ENCODE peak calls at places on chromosomes 4 and X, in ten cellular contexts. One of them, this sample, is unnamed.

GRCh38 chrX:110965409-110965808 is 130.6 kb upstream of the PAK3 start:
- DNase-seq in LoVo: no peak
- DNase-seq in stimulated activated CD8-positive, alpha-beta memory T cell treated with anti-CD3 and anti-CD28 coated beads, Interleukin-4, amount 100 ng/mL, for 1 hour: no peak
- DNase-seq in OCI-LY7: no peak
- DNase-seq in C1 segment of cervical spinal cord: no peak
- DNase-seq in adrenal gland: no peak
- DNase-seq in neural crest cell: no peak
- DNase-seq in breast epithelium: no peak
- DNase-seq in left kidney: no peak
- DNase-seq in NCI-H187 treated with DMSO at 0.1 percent for 48 hours: no peak
- DNase-seq in this sample: no peak

GRCh38 chr4:85696661-85697060 is 221.7 kb downstream of the ARHGAP24 start:
- DNase-seq in LoVo: no peak
- DNase-seq in stimulated activated CD8-positive, alpha-beta memory T cell treated with anti-CD3 and anti-CD28 coated beads, Interleukin-4, amount 100 ng/mL, for 1 hour: no peak
- DNase-seq in OCI-LY7: no peak
- DNase-seq in C1 segment of cervical spinal cord: no peak
- DNase-seq in adrenal gland: no peak
- DNase-seq in neural crest cell: no peak
- DNase-seq in breast epithelium: no peak
- DNase-seq in left kidney: no peak
- DNase-seq in NCI-H187 treated with DMSO at 0.1 percent for 48 hours: no peak
- DNase-seq in this sample: no peak

GRCh38 chrX:75957107-75957610 is 172.1 kb upstream of the MAGEE2 start:
- DNase-seq in LoVo: no peak
- DNase-seq in stimulated activated CD8-positive, alpha-beta memory T cell treated with anti-CD3 and anti-CD28 coated beads, Interleukin-4, amount 100 ng/mL, for 1 hour: no peak
- DNase-seq in OCI-LY7: no peak
- DNase-seq in C1 segment of cervical spinal cord: no peak
- DNase-seq in adrenal gland: no peak
- DNase-seq in neural crest cell: no peak
- DNase-seq in breast epithelium: no peak
- DNase-seq in left kidney: no peak
- DNase-seq in NCI-H187 treated with DMSO at 0.1 percent for 48 hours: no peak
- DNase-seq in this sample: no peak

GRCh38 chr4:11397146-11397545 is 31.5 kb downstream of the HS3ST1 start:
- DNase-seq in LoVo: peak; percentile 38
- DNase-seq in stimulated activated CD8-positive, alpha-beta memory T cell treated with anti-CD3 and anti-CD28 coated beads, Interleukin-4, amount 100 ng/mL, for 1 hour: no peak
- DNase-seq in OCI-LY7: no peak
- DNase-seq in C1 segment of cervical spinal cord: no peak
- DNase-seq in adrenal gland: peak; percentile 37
- DNase-seq in neural crest cell: no peak
- DNase-seq in breast epithelium: no peak
- DNase-seq in left kidney: no peak
- DNase-seq in NCI-H187 treated with DMSO at 0.1 percent for 48 hours: no peak
- DNase-seq in this sample: no peak

GRCh38 chrX:10615931-10616780 is 4.2 kb downstream of the MID1 start:
- DNase-seq in LoVo: peak; percentile 53
- DNase-seq in stimulated activated CD8-positive, alpha-beta memory T cell treated with anti-CD3 and anti-CD28 coated beads, Interleukin-4, amount 100 ng/mL, for 1 hour: no peak
- DNase-seq in OCI-LY7: peak; percentile 28
- DNase-seq in C1 segment of cervical spinal cord: peak; percentile 46
- DNase-seq in adrenal gland: peak; percentile 66
- DNase-seq in neural crest cell: no peak
- DNase-seq in breast epithelium: no peak
- DNase-seq in left kidney: peak; percentile 80
- DNase-seq in NCI-H187 treated with DMSO at 0.1 percent for 48 hours: no peak
- DNase-seq in this sample: no peak

GRCh38 chrX:154002215-154002719 is 17.4 kb downstream of the IRAK1 start:
- DNase-seq in LoVo: no peak
- DNase-seq in stimulated activated CD8-positive, alpha-beta memory T cell treated with anti-CD3 and anti-CD28 coated beads, Interleukin-4, amount 100 ng/mL, for 1 hour: no peak
- DNase-seq in OCI-LY7: no peak
- DNase-seq in C1 segment of cervical spinal cord: no peak
- DNase-seq in adrenal gland: peak; percentile 79
- DNase-seq in neural crest cell: no peak
- DNase-seq in breast epithelium: no peak
- DNase-seq in left kidney: peak; percentile 80
- DNase-seq in NCI-H187 treated with DMSO at 0.1 percent for 48 hours: peak; percentile 46
- DNase-seq in this sample: no peak

GRCh38 chrX:10120828-10121227 is 35.9 kb upstream of the CLCN4 start:
- DNase-seq in LoVo: no peak
- DNase-seq in stimulated activated CD8-positive, alpha-beta memory T cell treated with anti-CD3 and anti-CD28 coated beads, Interleukin-4, amount 100 ng/mL, for 1 hour: no peak
- DNase-seq in OCI-LY7: no peak
- DNase-seq in C1 segment of cervical spinal cord: no peak
- DNase-seq in adrenal gland: peak; percentile 15
- DNase-seq in neural crest cell: no peak
- DNase-seq in breast epithelium: no peak
- DNase-seq in left kidney: no peak
- DNase-seq in NCI-H187 treated with DMSO at 0.1 percent for 48 hours: no peak
- DNase-seq in this sample: no peak

GRCh38 chr4:83757121-83757621 is 221.3 kb downstream of the GPAT3 start:
- DNase-seq in LoVo: no peak
- DNase-seq in stimulated activated CD8-positive, alpha-beta memory T cell treated with anti-CD3 and anti-CD28 coated beads, Interleukin-4, amount 100 ng/mL, for 1 hour: no peak
- DNase-seq in OCI-LY7: no peak
- DNase-seq in C1 segment of cervical spinal cord: no peak
- DNase-seq in adrenal gland: peak; percentile 2
- DNase-seq in neural crest cell: no peak
- DNase-seq in breast epithelium: no peak
- DNase-seq in left kidney: no peak
- DNase-seq in NCI-H187 treated with DMSO at 0.1 percent for 48 hours: no peak
- DNase-seq in this sample: no peak

GRCh38 chr4:9989918-9990635 is 31.2 kb downstream of the SLC2A9 start:
- DNase-seq in LoVo: no peak
- DNase-seq in stimulated activated CD8-positive, alpha-beta memory T cell treated with anti-CD3 and anti-CD28 coated beads, Interleukin-4, amount 100 ng/mL, for 1 hour: no peak
- DNase-seq in OCI-LY7: no peak
- DNase-seq in C1 segment of cervical spinal cord: no peak
- DNase-seq in adrenal gland: no peak
- DNase-seq in neural crest cell: no peak
- DNase-seq in breast epithelium: no peak
- DNase-seq in left kidney: no peak
- DNase-seq in NCI-H187 treated with DMSO at 0.1 percent for 48 hours: no peak
- DNase-seq in this sample: no peak

GRCh38 chr4:36753048-36753447 is 471.6 kb downstream of the DTHD1 start:
- DNase-seq in LoVo: no peak
- DNase-seq in stimulated activated CD8-positive, alpha-beta memory T cell treated with anti-CD3 and anti-CD28 coated beads, Interleukin-4, amount 100 ng/mL, for 1 hour: no peak
- DNase-seq in OCI-LY7: no peak
- DNase-seq in C1 segment of cervical spinal cord: no peak
- DNase-seq in adrenal gland: no peak
- DNase-seq in neural crest cell: no peak
- DNase-seq in breast epithelium: no peak
- DNase-seq in left kidney: no peak
- DNase-seq in NCI-H187 treated with DMSO at 0.1 percent for 48 hours: no peak
- DNase-seq in this sample: no peak

GRCh38 chr4:40843696-40844095 is 93.9 kb downstream of the NSUN7 start:
- DNase-seq in LoVo: no peak
- DNase-seq in stimulated activated CD8-positive, alpha-beta memory T cell treated with anti-CD3 and anti-CD28 coated beads, Interleukin-4, amount 100 ng/mL, for 1 hour: no peak
- DNase-seq in OCI-LY7: peak; percentile 14
- DNase-seq in C1 segment of cervical spinal cord: no peak
- DNase-seq in adrenal gland: no peak
- DNase-seq in neural crest cell: no peak
- DNase-seq in breast epithelium: no peak
- DNase-seq in left kidney: no peak
- DNase-seq in NCI-H187 treated with DMSO at 0.1 percent for 48 hours: no peak
- DNase-seq in this sample: no peak

GRCh38 chr4:82320351-82320750 is 53.4 kb downstream of the HNRNPD start:
- DNase-seq in LoVo: no peak
- DNase-seq in stimulated activated CD8-positive, alpha-beta memory T cell treated with anti-CD3 and anti-CD28 coated beads, Interleukin-4, amount 100 ng/mL, for 1 hour: no peak
- DNase-seq in OCI-LY7: no peak
- DNase-seq in C1 segment of cervical spinal cord: no peak
- DNase-seq in adrenal gland: no peak
- DNase-seq in neural crest cell: no peak
- DNase-seq in breast epithelium: no peak
- DNase-seq in left kidney: no peak
- DNase-seq in NCI-H187 treated with DMSO at 0.1 percent for 48 hours: no peak
- DNase-seq in this sample: no peak

GRCh38 chr4:98055800-98056501 is 87.3 kb downstream of the STPG2 start:
- DNase-seq in LoVo: no peak
- DNase-seq in stimulated activated CD8-positive, alpha-beta memory T cell treated with anti-CD3 and anti-CD28 coated beads, Interleukin-4, amount 100 ng/mL, for 1 hour: no peak
- DNase-seq in OCI-LY7: no peak
- DNase-seq in C1 segment of cervical spinal cord: no peak
- DNase-seq in adrenal gland: no peak
- DNase-seq in neural crest cell: no peak
- DNase-seq in breast epithelium: no peak
- DNase-seq in left kidney: no peak
- DNase-seq in NCI-H187 treated with DMSO at 0.1 percent for 48 hours: no peak
- DNase-seq in this sample: no peak

GRCh38 chr4:109266891-109267290 is 35.6 kb downstream of the COL25A1 start:
- DNase-seq in LoVo: no peak
- DNase-seq in stimulated activated CD8-positive, alpha-beta memory T cell treated with anti-CD3 and anti-CD28 coated beads, Interleukin-4, amount 100 ng/mL, for 1 hour: no peak
- DNase-seq in OCI-LY7: no peak
- DNase-seq in C1 segment of cervical spinal cord: no peak
- DNase-seq in adrenal gland: no peak
- DNase-seq in neural crest cell: no peak
- DNase-seq in breast epithelium: no peak
- DNase-seq in left kidney: no peak
- DNase-seq in NCI-H187 treated with DMSO at 0.1 percent for 48 hours: no peak
- DNase-seq in this sample: no peak

GRCh38 chr4:55125087-55125721 is at the start of gene KDR:
- DNase-seq in LoVo: no peak
- DNase-seq in stimulated activated CD8-positive, alpha-beta memory T cell treated with anti-CD3 and anti-CD28 coated beads, Interleukin-4, amount 100 ng/mL, for 1 hour: no peak
- DNase-seq in OCI-LY7: no peak
- DNase-seq in C1 segment of cervical spinal cord: no peak
- DNase-seq in adrenal gland: peak; percentile 22
- DNase-seq in neural crest cell: peak; percentile 56
- DNase-seq in breast epithelium: no peak
- DNase-seq in left kidney: peak; percentile 86
- DNase-seq in NCI-H187 treated with DMSO at 0.1 percent for 48 hours: no peak
- DNase-seq in this sample: no peak

GRCh38 chr4:83082777-83083176 is 31.8 kb downstream of the PLAC8 start:
- DNase-seq in LoVo: no peak
- DNase-seq in stimulated activated CD8-positive, alpha-beta memory T cell treated with anti-CD3 and anti-CD28 coated beads, Interleukin-4, amount 100 ng/mL, for 1 hour: no peak
- DNase-seq in OCI-LY7: no peak
- DNase-seq in C1 segment of cervical spinal cord: no peak
- DNase-seq in adrenal gland: no peak
- DNase-seq in neural crest cell: no peak
- DNase-seq in breast epithelium: no peak
- DNase-seq in left kidney: no peak
- DNase-seq in NCI-H187 treated with DMSO at 0.1 percent for 48 hours: no peak
- DNase-seq in this sample: no peak

GRCh38 chr4:10413177-10413576 is 44.0 kb downstream of the ZNF518B start:
- DNase-seq in LoVo: no peak
- DNase-seq in stimulated activated CD8-positive, alpha-beta memory T cell treated with anti-CD3 and anti-CD28 coated beads, Interleukin-4, amount 100 ng/mL, for 1 hour: no peak
- DNase-seq in OCI-LY7: peak; percentile 34
- DNase-seq in C1 segment of cervical spinal cord: no peak
- DNase-seq in adrenal gland: no peak
- DNase-seq in neural crest cell: no peak
- DNase-seq in breast epithelium: no peak
- DNase-seq in left kidney: no peak
- DNase-seq in NCI-H187 treated with DMSO at 0.1 percent for 48 hours: no peak
- DNase-seq in this sample: no peak

GRCh38 chrX:110226931-110227330 is 91.0 kb downstream of the AMMECR1 start:
- DNase-seq in LoVo: no peak
- DNase-seq in stimulated activated CD8-positive, alpha-beta memory T cell treated with anti-CD3 and anti-CD28 coated beads, Interleukin-4, amount 100 ng/mL, for 1 hour: no peak
- DNase-seq in OCI-LY7: no peak
- DNase-seq in C1 segment of cervical spinal cord: no peak
- DNase-seq in adrenal gland: no peak
- DNase-seq in neural crest cell: no peak
- DNase-seq in breast epithelium: no peak
- DNase-seq in left kidney: no peak
- DNase-seq in NCI-H187 treated with DMSO at 0.1 percent for 48 hours: no peak
- DNase-seq in this sample: no peak

GRCh38 chrX:116384406-116384805 is 52.0 kb upstream of the SLC6A14 start:
- DNase-seq in LoVo: no peak
- DNase-seq in stimulated activated CD8-positive, alpha-beta memory T cell treated with anti-CD3 and anti-CD28 coated beads, Interleukin-4, amount 100 ng/mL, for 1 hour: no peak
- DNase-seq in OCI-LY7: no peak
- DNase-seq in C1 segment of cervical spinal cord: no peak
- DNase-seq in adrenal gland: no peak
- DNase-seq in neural crest cell: no peak
- DNase-seq in breast epithelium: no peak
- DNase-seq in left kidney: no peak
- DNase-seq in NCI-H187 treated with DMSO at 0.1 percent for 48 hours: no peak
- DNase-seq in this sample: no peak

GRCh38 chr4:183863155-183863825 is 41.8 kb upstream of the STOX2 start:
- DNase-seq in LoVo: no peak
- DNase-seq in stimulated activated CD8-positive, alpha-beta memory T cell treated with anti-CD3 and anti-CD28 coated beads, Interleukin-4, amount 100 ng/mL, for 1 hour: no peak
- DNase-seq in OCI-LY7: no peak
- DNase-seq in C1 segment of cervical spinal cord: peak; percentile 1
- DNase-seq in adrenal gland: no peak
- DNase-seq in neural crest cell: no peak
- DNase-seq in breast epithelium: no peak
- DNase-seq in left kidney: no peak
- DNase-seq in NCI-H187 treated with DMSO at 0.1 percent for 48 hours: no peak
- DNase-seq in this sample: no peak

GRCh38 chr4:154076921-154077320 is 288.0 kb upstream of the SFRP2 start:
- DNase-seq in LoVo: no peak
- DNase-seq in stimulated activated CD8-positive, alpha-beta memory T cell treated with anti-CD3 and anti-CD28 coated beads, Interleukin-4, amount 100 ng/mL, for 1 hour: no peak
- DNase-seq in OCI-LY7: no peak
- DNase-seq in C1 segment of cervical spinal cord: no peak
- DNase-seq in adrenal gland: no peak
- DNase-seq in neural crest cell: no peak
- DNase-seq in breast epithelium: no peak
- DNase-seq in left kidney: no peak
- DNase-seq in NCI-H187 treated with DMSO at 0.1 percent for 48 hours: no peak
- DNase-seq in this sample: no peak

GRCh38 chrX:139691493-139691842 is 16.5 kb downstream of the MCF2 start:
- DNase-seq in LoVo: no peak
- DNase-seq in stimulated activated CD8-positive, alpha-beta memory T cell treated with anti-CD3 and anti-CD28 coated beads, Interleukin-4, amount 100 ng/mL, for 1 hour: no peak
- DNase-seq in OCI-LY7: no peak
- DNase-seq in C1 segment of cervical spinal cord: no peak
- DNase-seq in adrenal gland: no peak
- DNase-seq in neural crest cell: no peak
- DNase-seq in breast epithelium: no peak
- DNase-seq in left kidney: peak; percentile 37
- DNase-seq in NCI-H187 treated with DMSO at 0.1 percent for 48 hours: no peak
- DNase-seq in this sample: no peak

GRCh38 chr4:2512396-2513135 is 23.9 kb upstream of the FAM193A start:
- DNase-seq in LoVo: no peak
- DNase-seq in stimulated activated CD8-positive, alpha-beta memory T cell treated with anti-CD3 and anti-CD28 coated beads, Interleukin-4, amount 100 ng/mL, for 1 hour: no peak
- DNase-seq in OCI-LY7: no peak
- DNase-seq in C1 segment of cervical spinal cord: no peak
- DNase-seq in adrenal gland: no peak
- DNase-seq in neural crest cell: no peak
- DNase-seq in breast epithelium: no peak
- DNase-seq in left kidney: no peak
- DNase-seq in NCI-H187 treated with DMSO at 0.1 percent for 48 hours: no peak
- DNase-seq in this sample: no peak

GRCh38 chr4:10167201-10167600 is 50.6 kb upstream of the WDR1 start:
- DNase-seq in LoVo: no peak
- DNase-seq in stimulated activated CD8-positive, alpha-beta memory T cell treated with anti-CD3 and anti-CD28 coated beads, Interleukin-4, amount 100 ng/mL, for 1 hour: no peak
- DNase-seq in OCI-LY7: no peak
- DNase-seq in C1 segment of cervical spinal cord: no peak
- DNase-seq in adrenal gland: no peak
- DNase-seq in neural crest cell: no peak
- DNase-seq in breast epithelium: no peak
- DNase-seq in left kidney: no peak
- DNase-seq in NCI-H187 treated with DMSO at 0.1 percent for 48 hours: no peak
- DNase-seq in this sample: no peak

GRCh38 chrX:154040307-154040756 is 20.6 kb upstream of the IRAK1 start:
- DNase-seq in LoVo: no peak
- DNase-seq in stimulated activated CD8-positive, alpha-beta memory T cell treated with anti-CD3 and anti-CD28 coated beads, Interleukin-4, amount 100 ng/mL, for 1 hour: no peak
- DNase-seq in OCI-LY7: no peak
- DNase-seq in C1 segment of cervical spinal cord: no peak
- DNase-seq in adrenal gland: peak; percentile 11
- DNase-seq in neural crest cell: no peak
- DNase-seq in breast epithelium: no peak
- DNase-seq in left kidney: no peak
- DNase-seq in NCI-H187 treated with DMSO at 0.1 percent for 48 hours: no peak
- DNase-seq in this sample: peak; percentile 63

GRCh38 chrX:131861088-131861787 is 161.9 kb upstream of the STK26 start:
- DNase-seq in LoVo: no peak
- DNase-seq in stimulated activated CD8-positive, alpha-beta memory T cell treated with anti-CD3 and anti-CD28 coated beads, Interleukin-4, amount 100 ng/mL, for 1 hour: no peak
- DNase-seq in OCI-LY7: no peak
- DNase-seq in C1 segment of cervical spinal cord: no peak
- DNase-seq in adrenal gland: no peak
- DNase-seq in neural crest cell: no peak
- DNase-seq in breast epithelium: no peak
- DNase-seq in left kidney: no peak
- DNase-seq in NCI-H187 treated with DMSO at 0.1 percent for 48 hours: no peak
- DNase-seq in this sample: no peak

GRCh38 chr4:71133491-71133890 is 140.0 kb downstream of the DCK start:
- DNase-seq in LoVo: no peak
- DNase-seq in stimulated activated CD8-positive, alpha-beta memory T cell treated with anti-CD3 and anti-CD28 coated beads, Interleukin-4, amount 100 ng/mL, for 1 hour: no peak
- DNase-seq in OCI-LY7: no peak
- DNase-seq in C1 segment of cervical spinal cord: no peak
- DNase-seq in adrenal gland: no peak
- DNase-seq in neural crest cell: no peak
- DNase-seq in breast epithelium: no peak
- DNase-seq in left kidney: no peak
- DNase-seq in NCI-H187 treated with DMSO at 0.1 percent for 48 hours: no peak
- DNase-seq in this sample: no peak

GRCh38 chrX:12979011-12979629 is 4.2 kb downstream of the TMSB4X start:
- DNase-seq in LoVo: no peak
- DNase-seq in stimulated activated CD8-positive, alpha-beta memory T cell treated with anti-CD3 and anti-CD28 coated beads, Interleukin-4, amount 100 ng/mL, for 1 hour: no peak
- DNase-seq in OCI-LY7: no peak
- DNase-seq in C1 segment of cervical spinal cord: no peak
- DNase-seq in adrenal gland: no peak
- DNase-seq in neural crest cell: no peak
- DNase-seq in breast epithelium: no peak
- DNase-seq in left kidney: no peak
- DNase-seq in NCI-H187 treated with DMSO at 0.1 percent for 48 hours: no peak
- DNase-seq in this sample: no peak